ENCODE peak calls at places on chromosomes 1 and 21, in eight cellular contexts. One of them, this sample, is unnamed.

GRCh38 chr1:21874778-21875547 is 62.1 kb downstream of the HSPG2 start:
- DNase-seq in activated CD4-positive, alpha-beta T cell treated with anti-CD3 and anti-CD28 coated beads, Interleukin-2, amount 50 U/mL, for 1 hour: no peak
- DNase-seq in EL: no peak
- DNase-seq in NCI-H748 treated with DMSO at 0.1 percent for 48 hours: peak
- DNase-seq in NCI-H446 treated with DMSO at 0.1 percent for 48 hours: no peak
- DNase-seq in occipital lobe: no peak
- DNase-seq in HuH-7: no peak
- DNase-seq in MM.1S: no peak
- DNase-seq in this sample: no peak

GRCh38 chr1:10431065-10431730 is 965 bp downstream of the CENPS start:
- DNase-seq in activated CD4-positive, alpha-beta T cell treated with anti-CD3 and anti-CD28 coated beads, Interleukin-2, amount 50 U/mL, for 1 hour: no peak
- DNase-seq in EL: peak
- DNase-seq in NCI-H748 treated with DMSO at 0.1 percent for 48 hours: no peak
- DNase-seq in NCI-H446 treated with DMSO at 0.1 percent for 48 hours: no peak
- DNase-seq in occipital lobe: no peak
- DNase-seq in HuH-7: no peak
- DNase-seq in MM.1S: peak
- DNase-seq in this sample: no peak

GRCh38 chr1:25744140-25744581 is 55.8 kb upstream of the SELENON start:
- DNase-seq in activated CD4-positive, alpha-beta T cell treated with anti-CD3 and anti-CD28 coated beads, Interleukin-2, amount 50 U/mL, for 1 hour: no peak
- DNase-seq in EL: peak
- DNase-seq in NCI-H748 treated with DMSO at 0.1 percent for 48 hours: no peak
- DNase-seq in NCI-H446 treated with DMSO at 0.1 percent for 48 hours: peak
- DNase-seq in occipital lobe: no peak
- DNase-seq in HuH-7: peak
- DNase-seq in MM.1S: no peak
- DNase-seq in this sample: peak

GRCh38 chr1:202888204-202888506 is 794 bp downstream of the RABIF start:
- DNase-seq in activated CD4-positive, alpha-beta T cell treated with anti-CD3 and anti-CD28 coated beads, Interleukin-2, amount 50 U/mL, for 1 hour: no peak
- DNase-seq in EL: peak
- DNase-seq in NCI-H748 treated with DMSO at 0.1 percent for 48 hours: no peak
- DNase-seq in NCI-H446 treated with DMSO at 0.1 percent for 48 hours: no peak
- DNase-seq in occipital lobe: no peak
- DNase-seq in HuH-7: no peak
- DNase-seq in MM.1S: no peak
- DNase-seq in this sample: no peak

GRCh38 chr21:43854773-43855633 is 10.0 kb upstream of the AGPAT3 start:
- DNase-seq in activated CD4-positive, alpha-beta T cell treated with anti-CD3 and anti-CD28 coated beads, Interleukin-2, amount 50 U/mL, for 1 hour: no peak
- DNase-seq in EL: no peak
- DNase-seq in NCI-H748 treated with DMSO at 0.1 percent for 48 hours: no peak
- DNase-seq in NCI-H446 treated with DMSO at 0.1 percent for 48 hours: no peak
- DNase-seq in occipital lobe: no peak
- DNase-seq in HuH-7: no peak
- DNase-seq in MM.1S: peak
- DNase-seq in this sample: no peak

GRCh38 chr1:115006191-115006590 is 23.4 kb upstream of the TSHB start:
- DNase-seq in activated CD4-positive, alpha-beta T cell treated with anti-CD3 and anti-CD28 coated beads, Interleukin-2, amount 50 U/mL, for 1 hour: no peak
- DNase-seq in EL: no peak
- DNase-seq in NCI-H748 treated with DMSO at 0.1 percent for 48 hours: no peak
- DNase-seq in NCI-H446 treated with DMSO at 0.1 percent for 48 hours: no peak
- DNase-seq in occipital lobe: no peak
- DNase-seq in HuH-7: no peak
- DNase-seq in MM.1S: no peak
- DNase-seq in this sample: no peak

GRCh38 chr1:66968574-66968973 is 43.8 kb downstream of the MIER1 start:
- DNase-seq in activated CD4-positive, alpha-beta T cell treated with anti-CD3 and anti-CD28 coated beads, Interleukin-2, amount 50 U/mL, for 1 hour: no peak
- DNase-seq in EL: no peak
- DNase-seq in NCI-H748 treated with DMSO at 0.1 percent for 48 hours: no peak
- DNase-seq in NCI-H446 treated with DMSO at 0.1 percent for 48 hours: no peak
- DNase-seq in occipital lobe: no peak
- DNase-seq in HuH-7: no peak
- DNase-seq in MM.1S: no peak
- DNase-seq in this sample: no peak

GRCh38 chr1:202010042-202011015 is at the start of gene ELF3:
- DNase-seq in activated CD4-positive, alpha-beta T cell treated with anti-CD3 and anti-CD28 coated beads, Interleukin-2, amount 50 U/mL, for 1 hour: no peak
- DNase-seq in EL: peak
- DNase-seq in NCI-H748 treated with DMSO at 0.1 percent for 48 hours: peak
- DNase-seq in NCI-H446 treated with DMSO at 0.1 percent for 48 hours: no peak
- DNase-seq in occipital lobe: no peak
- DNase-seq in HuH-7: peak
- DNase-seq in MM.1S: peak
- DNase-seq in this sample: peak

GRCh38 chr1:63024132-63024531 is 240.2 kb downstream of the ATG4C start:
- DNase-seq in activated CD4-positive, alpha-beta T cell treated with anti-CD3 and anti-CD28 coated beads, Interleukin-2, amount 50 U/mL, for 1 hour: no peak
- DNase-seq in EL: no peak
- DNase-seq in NCI-H748 treated with DMSO at 0.1 percent for 48 hours: no peak
- DNase-seq in NCI-H446 treated with DMSO at 0.1 percent for 48 hours: no peak
- DNase-seq in occipital lobe: no peak
- DNase-seq in HuH-7: no peak
- DNase-seq in MM.1S: no peak
- DNase-seq in this sample: no peak

GRCh38 chr1:66271216-66271903 is 262.6 kb upstream of the SGIP1 start:
- DNase-seq in activated CD4-positive, alpha-beta T cell treated with anti-CD3 and anti-CD28 coated beads, Interleukin-2, amount 50 U/mL, for 1 hour: no peak
- DNase-seq in EL: peak
- DNase-seq in NCI-H748 treated with DMSO at 0.1 percent for 48 hours: no peak
- DNase-seq in NCI-H446 treated with DMSO at 0.1 percent for 48 hours: peak
- DNase-seq in occipital lobe: peak
- DNase-seq in HuH-7: peak
- DNase-seq in MM.1S: peak
- DNase-seq in this sample: peak

GRCh38 chr1:160744287-160744857 is 5.3 kb downstream of the SLAMF7 start:
- DNase-seq in activated CD4-positive, alpha-beta T cell treated with anti-CD3 and anti-CD28 coated beads, Interleukin-2, amount 50 U/mL, for 1 hour: no peak
- DNase-seq in EL: no peak
- DNase-seq in NCI-H748 treated with DMSO at 0.1 percent for 48 hours: no peak
- DNase-seq in NCI-H446 treated with DMSO at 0.1 percent for 48 hours: no peak
- DNase-seq in occipital lobe: no peak
- DNase-seq in HuH-7: no peak
- DNase-seq in MM.1S: peak
- DNase-seq in this sample: no peak

GRCh38 chr21:36835383-36835795 is 131.1 kb downstream of the HLCS start:
- DNase-seq in activated CD4-positive, alpha-beta T cell treated with anti-CD3 and anti-CD28 coated beads, Interleukin-2, amount 50 U/mL, for 1 hour: no peak
- DNase-seq in EL: no peak
- DNase-seq in NCI-H748 treated with DMSO at 0.1 percent for 48 hours: no peak
- DNase-seq in NCI-H446 treated with DMSO at 0.1 percent for 48 hours: no peak
- DNase-seq in occipital lobe: no peak
- DNase-seq in HuH-7: no peak
- DNase-seq in MM.1S: no peak
- DNase-seq in this sample: peak

GRCh38 chr1:152112101-152112884 is 3.0 kb downstream of the TCHH start:
- DNase-seq in activated CD4-positive, alpha-beta T cell treated with anti-CD3 and anti-CD28 coated beads, Interleukin-2, amount 50 U/mL, for 1 hour: no peak
- DNase-seq in EL: peak
- DNase-seq in NCI-H748 treated with DMSO at 0.1 percent for 48 hours: no peak
- DNase-seq in NCI-H446 treated with DMSO at 0.1 percent for 48 hours: no peak
- DNase-seq in occipital lobe: no peak
- DNase-seq in HuH-7: no peak
- DNase-seq in MM.1S: peak
- DNase-seq in this sample: no peak

GRCh38 chr1:177443003-177443402 is 272.2 kb downstream of the BRINP2 start:
- DNase-seq in activated CD4-positive, alpha-beta T cell treated with anti-CD3 and anti-CD28 coated beads, Interleukin-2, amount 50 U/mL, for 1 hour: no peak
- DNase-seq in EL: no peak
- DNase-seq in NCI-H748 treated with DMSO at 0.1 percent for 48 hours: no peak
- DNase-seq in NCI-H446 treated with DMSO at 0.1 percent for 48 hours: no peak
- DNase-seq in occipital lobe: no peak
- DNase-seq in HuH-7: no peak
- DNase-seq in MM.1S: no peak
- DNase-seq in this sample: no peak

GRCh38 chr1:189499736-189500135 is 977.9 kb downstream of the BRINP3 start:
- DNase-seq in activated CD4-positive, alpha-beta T cell treated with anti-CD3 and anti-CD28 coated beads, Interleukin-2, amount 50 U/mL, for 1 hour: no peak
- DNase-seq in EL: no peak
- DNase-seq in NCI-H748 treated with DMSO at 0.1 percent for 48 hours: no peak
- DNase-seq in NCI-H446 treated with DMSO at 0.1 percent for 48 hours: no peak
- DNase-seq in occipital lobe: no peak
- DNase-seq in HuH-7: no peak
- DNase-seq in MM.1S: no peak
- DNase-seq in this sample: no peak

GRCh38 chr1:10726355-10726754 is 70.1 kb downstream of the CASZ1 start:
- DNase-seq in activated CD4-positive, alpha-beta T cell treated with anti-CD3 and anti-CD28 coated beads, Interleukin-2, amount 50 U/mL, for 1 hour: no peak
- DNase-seq in EL: no peak
- DNase-seq in NCI-H748 treated with DMSO at 0.1 percent for 48 hours: no peak
- DNase-seq in NCI-H446 treated with DMSO at 0.1 percent for 48 hours: no peak
- DNase-seq in occipital lobe: no peak
- DNase-seq in HuH-7: no peak
- DNase-seq in MM.1S: no peak
- DNase-seq in this sample: peak

GRCh38 chr1:58551741-58552140 is 5.2 kb upstream of the OMA1 start:
- DNase-seq in activated CD4-positive, alpha-beta T cell treated with anti-CD3 and anti-CD28 coated beads, Interleukin-2, amount 50 U/mL, for 1 hour: no peak
- DNase-seq in EL: no peak
- DNase-seq in NCI-H748 treated with DMSO at 0.1 percent for 48 hours: no peak
- DNase-seq in NCI-H446 treated with DMSO at 0.1 percent for 48 hours: no peak
- DNase-seq in occipital lobe: no peak
- DNase-seq in HuH-7: no peak
- DNase-seq in MM.1S: no peak
- DNase-seq in this sample: no peak

GRCh38 chr1:15994590-15995351 is 9.3 kb upstream of the SRARP start:
- DNase-seq in activated CD4-positive, alpha-beta T cell treated with anti-CD3 and anti-CD28 coated beads, Interleukin-2, amount 50 U/mL, for 1 hour: peak
- DNase-seq in EL: peak
- DNase-seq in NCI-H748 treated with DMSO at 0.1 percent for 48 hours: no peak
- DNase-seq in NCI-H446 treated with DMSO at 0.1 percent for 48 hours: no peak
- DNase-seq in occipital lobe: no peak
- DNase-seq in HuH-7: peak
- DNase-seq in MM.1S: no peak
- DNase-seq in this sample: no peak

GRCh38 chr1:95018602-95019369 is 54.0 kb downstream of the ALG14 start:
- DNase-seq in activated CD4-positive, alpha-beta T cell treated with anti-CD3 and anti-CD28 coated beads, Interleukin-2, amount 50 U/mL, for 1 hour: no peak
- DNase-seq in EL: peak
- DNase-seq in NCI-H748 treated with DMSO at 0.1 percent for 48 hours: no peak
- DNase-seq in NCI-H446 treated with DMSO at 0.1 percent for 48 hours: no peak
- DNase-seq in occipital lobe: no peak
- DNase-seq in HuH-7: no peak
- DNase-seq in MM.1S: no peak
- DNase-seq in this sample: no peak

GRCh38 chr1:230745071-230745470 is 2.1 kb upstream of the CAPN9 start:
- DNase-seq in activated CD4-positive, alpha-beta T cell treated with anti-CD3 and anti-CD28 coated beads, Interleukin-2, amount 50 U/mL, for 1 hour: no peak
- DNase-seq in EL: no peak
- DNase-seq in NCI-H748 treated with DMSO at 0.1 percent for 48 hours: no peak
- DNase-seq in NCI-H446 treated with DMSO at 0.1 percent for 48 hours: no peak
- DNase-seq in occipital lobe: no peak
- DNase-seq in HuH-7: no peak
- DNase-seq in MM.1S: no peak
- DNase-seq in this sample: no peak

GRCh38 chr1:119115301-119115700 is 25.2 kb downstream of the WARS2 start:
- DNase-seq in activated CD4-positive, alpha-beta T cell treated with anti-CD3 and anti-CD28 coated beads, Interleukin-2, amount 50 U/mL, for 1 hour: no peak
- DNase-seq in EL: no peak
- DNase-seq in NCI-H748 treated with DMSO at 0.1 percent for 48 hours: no peak
- DNase-seq in NCI-H446 treated with DMSO at 0.1 percent for 48 hours: peak
- DNase-seq in occipital lobe: no peak
- DNase-seq in HuH-7: no peak
- DNase-seq in MM.1S: no peak
- DNase-seq in this sample: peak

GRCh38 chr1:94120983-94121382 is at the start of gene ABCA4:
- DNase-seq in activated CD4-positive, alpha-beta T cell treated with anti-CD3 and anti-CD28 coated beads, Interleukin-2, amount 50 U/mL, for 1 hour: no peak
- DNase-seq in EL: no peak
- DNase-seq in NCI-H748 treated with DMSO at 0.1 percent for 48 hours: no peak
- DNase-seq in NCI-H446 treated with DMSO at 0.1 percent for 48 hours: no peak
- DNase-seq in occipital lobe: no peak
- DNase-seq in HuH-7: no peak
- DNase-seq in MM.1S: no peak
- DNase-seq in this sample: no peak

GRCh38 chr1:64917328-64917861 is 49.0 kb downstream of the JAK1 start:
- DNase-seq in activated CD4-positive, alpha-beta T cell treated with anti-CD3 and anti-CD28 coated beads, Interleukin-2, amount 50 U/mL, for 1 hour: no peak
- DNase-seq in EL: peak
- DNase-seq in NCI-H748 treated with DMSO at 0.1 percent for 48 hours: no peak
- DNase-seq in NCI-H446 treated with DMSO at 0.1 percent for 48 hours: peak
- DNase-seq in occipital lobe: no peak
- DNase-seq in HuH-7: no peak
- DNase-seq in MM.1S: no peak
- DNase-seq in this sample: peak

GRCh38 chr1:12447301-12447700 is 170.7 kb downstream of the DHRS3 start:
- DNase-seq in activated CD4-positive, alpha-beta T cell treated with anti-CD3 and anti-CD28 coated beads, Interleukin-2, amount 50 U/mL, for 1 hour: no peak
- DNase-seq in EL: peak
- DNase-seq in NCI-H748 treated with DMSO at 0.1 percent for 48 hours: no peak
- DNase-seq in NCI-H446 treated with DMSO at 0.1 percent for 48 hours: peak
- DNase-seq in occipital lobe: no peak
- DNase-seq in HuH-7: no peak
- DNase-seq in MM.1S: no peak
- DNase-seq in this sample: no peak

GRCh38 chr1:246139745-246140182 is 367.3 kb downstream of the SMYD3 start:
- DNase-seq in activated CD4-positive, alpha-beta T cell treated with anti-CD3 and anti-CD28 coated beads, Interleukin-2, amount 50 U/mL, for 1 hour: no peak
- DNase-seq in EL: peak
- DNase-seq in NCI-H748 treated with DMSO at 0.1 percent for 48 hours: no peak
- DNase-seq in NCI-H446 treated with DMSO at 0.1 percent for 48 hours: no peak
- DNase-seq in occipital lobe: no peak
- DNase-seq in HuH-7: no peak
- DNase-seq in MM.1S: no peak
- DNase-seq in this sample: no peak

GRCh38 chr1:53944469-53945182 is 873 bp downstream of the IFT25 start:
- DNase-seq in activated CD4-positive, alpha-beta T cell treated with anti-CD3 and anti-CD28 coated beads, Interleukin-2, amount 50 U/mL, for 1 hour: no peak
- DNase-seq in EL: peak
- DNase-seq in NCI-H748 treated with DMSO at 0.1 percent for 48 hours: no peak
- DNase-seq in NCI-H446 treated with DMSO at 0.1 percent for 48 hours: no peak
- DNase-seq in occipital lobe: no peak
- DNase-seq in HuH-7: no peak
- DNase-seq in MM.1S: peak
- DNase-seq in this sample: peak

GRCh38 chr1:22673486-22674409 is 20.7 kb downstream of the C1QB start:
- DNase-seq in activated CD4-positive, alpha-beta T cell treated with anti-CD3 and anti-CD28 coated beads, Interleukin-2, amount 50 U/mL, for 1 hour: no peak
- DNase-seq in EL: peak
- DNase-seq in NCI-H748 treated with DMSO at 0.1 percent for 48 hours: peak
- DNase-seq in NCI-H446 treated with DMSO at 0.1 percent for 48 hours: peak
- DNase-seq in occipital lobe: no peak
- DNase-seq in HuH-7: peak
- DNase-seq in MM.1S: no peak
- DNase-seq in this sample: peak

GRCh38 chr1:34052565-34052964 is 112.5 kb downstream of the CSMD2 start:
- DNase-seq in activated CD4-positive, alpha-beta T cell treated with anti-CD3 and anti-CD28 coated beads, Interleukin-2, amount 50 U/mL, for 1 hour: no peak
- DNase-seq in EL: no peak
- DNase-seq in NCI-H748 treated with DMSO at 0.1 percent for 48 hours: no peak
- DNase-seq in NCI-H446 treated with DMSO at 0.1 percent for 48 hours: no peak
- DNase-seq in occipital lobe: no peak
- DNase-seq in HuH-7: no peak
- DNase-seq in MM.1S: no peak
- DNase-seq in this sample: no peak

GRCh38 chr1:29789221-29789909 is 553.0 kb downstream of the PTPRU start:
- DNase-seq in activated CD4-positive, alpha-beta T cell treated with anti-CD3 and anti-CD28 coated beads, Interleukin-2, amount 50 U/mL, for 1 hour: no peak
- DNase-seq in EL: no peak
- DNase-seq in NCI-H748 treated with DMSO at 0.1 percent for 48 hours: no peak
- DNase-seq in NCI-H446 treated with DMSO at 0.1 percent for 48 hours: no peak
- DNase-seq in occipital lobe: no peak
- DNase-seq in HuH-7: no peak
- DNase-seq in MM.1S: no peak
- DNase-seq in this sample: no peak

GRCh38 chr1:198168180-198168579 is 11.4 kb downstream of the NEK7 start:
- DNase-seq in activated CD4-positive, alpha-beta T cell treated with anti-CD3 and anti-CD28 coated beads, Interleukin-2, amount 50 U/mL, for 1 hour: no peak
- DNase-seq in EL: peak
- DNase-seq in NCI-H748 treated with DMSO at 0.1 percent for 48 hours: no peak
- DNase-seq in NCI-H446 treated with DMSO at 0.1 percent for 48 hours: no peak
- DNase-seq in occipital lobe: no peak
- DNase-seq in HuH-7: no peak
- DNase-seq in MM.1S: no peak
- DNase-seq in this sample: no peak

GRCh38 chr1:233482388-233482787 is 131.5 kb upstream of the KCNK1 start:
- DNase-seq in activated CD4-positive, alpha-beta T cell treated with anti-CD3 and anti-CD28 coated beads, Interleukin-2, amount 50 U/mL, for 1 hour: no peak
- DNase-seq in EL: no peak
- DNase-seq in NCI-H748 treated with DMSO at 0.1 percent for 48 hours: no peak
- DNase-seq in NCI-H446 treated with DMSO at 0.1 percent for 48 hours: no peak
- DNase-seq in occipital lobe: no peak
- DNase-seq in HuH-7: no peak
- DNase-seq in MM.1S: no peak
- DNase-seq in this sample: no peak

GRCh38 chr1:38370716-38371504 is 324.3 kb upstream of the POU3F1 start:
- DNase-seq in activated CD4-positive, alpha-beta T cell treated with anti-CD3 and anti-CD28 coated beads, Interleukin-2, amount 50 U/mL, for 1 hour: no peak
- DNase-seq in EL: no peak
- DNase-seq in NCI-H748 treated with DMSO at 0.1 percent for 48 hours: no peak
- DNase-seq in NCI-H446 treated with DMSO at 0.1 percent for 48 hours: no peak
- DNase-seq in occipital lobe: no peak
- DNase-seq in HuH-7: no peak
- DNase-seq in MM.1S: no peak
- DNase-seq in this sample: no peak